ENCODE peak calls at places on chromosomes 16 and 17, in eight cellular contexts. G is endothelial cell; F is EL; K is stimulated activated CD4-positive, alpha-beta T cell treated with anti-CD3 and anti-CD28 coated beads, Interleukin-1b, Interleukin-23, amount 100 ng/mL, for 1 hour; M is cardiac fibroblast; Y is activated CD4-positive, alpha-beta T cell treated with anti-CD3 and anti-CD28 coated beads, Interleukin-2, amount 50 U/mL, for 1 hour; T is activated CD8-positive, alpha-beta memory T cell treated with anti-CD3 and anti-CD28 coated beads, Interleukin-2, amount 50 U/mL, for 48 hours; X is bronchial epithelial cell. A is an unnamed sample.
A peak's percentile ranks its signal among the peaks of the same experiment; 100 is the strongest.

GRCh38 chr16:88764913-88765349 is 20.1 kb downstream of the PIEZO1 start:
- DNase-seq in X (peak; percentile 78), G (no peak), Y (no peak), T (no peak), M (no peak), K (no peak), F (peak; percentile 69), A (no peak)

GRCh38 chr17:27339836-27340550 is 46.1 kb downstream of the WSB1 start:
- DNase-seq in F (no peak), M (no peak), T (no peak), Y (no peak), X (peak; percentile 89), G (no peak), K (no peak), A (no peak)

GRCh38 chr17:10050597-10051101 is 145.6 kb upstream of the RCVRN start:
- DNase-seq in F (no peak), X (no peak), Y (no peak), G (peak; percentile 24), M (peak; percentile 51), K (no peak), T (no peak), A (no peak)

GRCh38 chr17:16407911-16408588 is 7.3 kb upstream of the TRPV2 start:
- DNase-seq in X (peak; percentile 40), M (peak; percentile 60), G (no peak), T (no peak), K (no peak), Y (no peak), F (peak; percentile 55), A (no peak)

GRCh38 chr16:89047331-89048086 is 46.1 kb upstream of the ACSF3 start:
- DNase-seq in M (no peak), X (no peak), Y (no peak), F (no peak), G (no peak), K (no peak), T (no peak), A (no peak)

GRCh38 chr16:3458852-3459361 is 15.4 kb downstream of the NAA60 start:
- DNase-seq in K (no peak), G (no peak), T (no peak), F (peak; percentile 21), X (peak; percentile 17), M (peak; percentile 36), Y (no peak), A (no peak)

GRCh38 chr17:30573603-30574175 is 96.5 kb downstream of the GOSR1 start:
- DNase-seq in X (no peak), M (no peak), T (peak; percentile 33), Y (no peak), K (no peak), F (no peak), G (no peak), A (no peak)

GRCh38 chr16:13779676-13780075 is 140.3 kb upstream of the ERCC4 start:
- DNase-seq in M (no peak), K (no peak), X (no peak), F (no peak), Y (no peak), T (no peak), G (no peak), A (no peak)

GRCh38 chr16:57245472-57246113 is 534 bp downstream of the ARL2BP start:
- DNase-seq in X (no peak), M (no peak), T (peak; percentile 56), Y (peak; percentile 16), K (no peak), G (peak; percentile 18), F (peak; percentile 27), A (no peak)

GRCh38 chr17:71107136-71107535 is 937.8 kb downstream of the KCNJ2 start:
- DNase-seq in G (no peak), M (no peak), Y (no peak), X (no peak), F (no peak), T (no peak), K (no peak), A (no peak)